ENCODE peak calls at places on chromosomes 6 and 20, in five cellular contexts. G, T, S, Y and P are unnamed samples.

GRCh38 chr20:63431944-63432343 is 40.5 kb downstream of the KCNQ2 start:
- DNase-seq in G (no peak), T (no peak), S (no peak), Y (peak), P (no peak)

GRCh38 chr20:41701596-41702350 is 83.6 kb upstream of the CHD6 start:
- DNase-seq in G (peak), T (no peak), S (no peak), Y (no peak), P (no peak)

GRCh38 chr20:12093062-12093796 is 175.5 kb downstream of the BTBD3 start:
- DNase-seq in G (no peak), T (no peak), S (no peak), Y (no peak), P (no peak)

GRCh38 chr20:47456952-47457724 is 44.5 kb upstream of the NCOA3 start:
- DNase-seq in G (peak), T (no peak), S (no peak), Y (no peak), P (no peak)

GRCh38 chr6:7561153-7561964 is 19.9 kb downstream of the DSP start:
- DNase-seq in G (no peak), T (no peak), S (no peak), Y (peak), P (no peak)

GRCh38 chr6:166464068-166464410 is 81.3 kb upstream of the MPC1 start:
- DNase-seq in G (no peak), T (no peak), S (no peak), Y (no peak), P (peak)

GRCh38 chr20:23533161-23533560 is 35.1 kb downstream of the CST9L start:
- DNase-seq in G (no peak), T (no peak), S (no peak), Y (no peak), P (no peak)

GRCh38 chr6:166168616-166169548 is 1.2 kb upstream of the TBXT start:
- DNase-seq in G (no peak), T (no peak), S (no peak), Y (no peak), P (no peak)

GRCh38 chr20:60137657-60138245 is 179.5 kb downstream of the CDH26 start:
- DNase-seq in G (peak), T (peak), S (no peak), Y (no peak), P (peak)

GRCh38 chr6:149153100-149153499 is 164.4 kb upstream of the TAB2 start:
- DNase-seq in G (no peak), T (no peak), S (no peak), Y (no peak), P (no peak)

GRCh38 chr6:15504581-15505350 is 158.1 kb downstream of the DTNBP1 start:
- DNase-seq in G (peak), T (no peak), S (peak), Y (peak), P (no peak)

GRCh38 chr20:2873747-2874041 is 413 bp downstream of the PTPRA start:
- DNase-seq in G (peak), T (no peak), S (no peak), Y (peak), P (peak)

GRCh38 chr6:41872102-41872602 is 23.0 kb downstream of the USP49 start:
- DNase-seq in G (no peak), T (no peak), S (no peak), Y (no peak), P (no peak)

GRCh38 chr6:167826230-167827061 is at the start of gene AFDN:
- DNase-seq in G (peak), T (peak), S (no peak), Y (peak), P (peak)

GRCh38 chr20:20814685-20815084 is 102.2 kb upstream of the RALGAPA2 start:
- DNase-seq in G (peak), T (no peak), S (no peak), Y (no peak), P (no peak)

GRCh38 chr6:43870660-43871061 is 100.7 kb downstream of the VEGFA start:
- DNase-seq in G (no peak), T (no peak), S (no peak), Y (no peak), P (no peak)

GRCh38 chr20:44728835-44729342 is 13.7 kb downstream of the CCN5 start:
- DNase-seq in G (peak), T (no peak), S (no peak), Y (peak), P (no peak)

GRCh38 chr6:53366128-53366527 is 17.4 kb upstream of the ELOVL5 start:
- DNase-seq in G (no peak), T (no peak), S (no peak), Y (no peak), P (no peak)

GRCh38 chr6:130843575-130844320 is 16.5 kb downstream of the SMLR1 start:
- DNase-seq in G (peak), T (no peak), S (peak), Y (no peak), P (peak)

GRCh38 chr20:10523438-10523837 is 88.3 kb downstream of the SLX4IP start:
- DNase-seq in G (no peak), T (no peak), S (no peak), Y (no peak), P (no peak)

GRCh38 chr6:22513667-22514066 is 55.7 kb upstream of the HDGFL1 start:
- DNase-seq in G (no peak), T (no peak), S (no peak), Y (no peak), P (no peak)

GRCh38 chr6:33587529-33588215 is 7.6 kb upstream of the BAK1 start:
- DNase-seq in G (no peak), T (no peak), S (no peak), Y (no peak), P (no peak)